ENCODE peak calls at places on chromosomes 7 and 10, in four cellular contexts. H is A549, Z is K562, Q is HepG2. X is an unnamed sample.

GRCh38 chr7:30276203-30276900 is 8.0 kb upstream of the ZNRF2 start:
- DNase-seq in H (peak; percentile 70), Z (no peak), Q (peak; percentile 67), X (peak; percentile 60)

GRCh38 chr10:132266594-132267161 is 41.1 kb downstream of the STK32C start:
- DNase-seq in H (no peak), Z (no peak), Q (no peak), X (no peak)

GRCh38 chr7:44977304-44977858 is 1.4 kb downstream of the MYO1G start:
- DNase-seq in H (no peak), Z (peak; percentile 46), Q (no peak), X (no peak)

GRCh38 chr7:64599341-64599740 is 36.5 kb upstream of the ZNF680 start:
- DNase-seq in H (no peak), Z (no peak), Q (peak; percentile 44), X (no peak)

GRCh38 chr10:67664936-67665335 is 31.1 kb downstream of the CTNNA3 start:
- DNase-seq in H (no peak), Z (no peak), Q (no peak), X (no peak)

GRCh38 chr10:22501412-22501811 is 156.1 kb downstream of the SPAG6 start:
- DNase-seq in H (no peak), Z (no peak), Q (no peak), X (no peak)

GRCh38 chr7:2110586-2111396 is 122.0 kb downstream of the MAD1L1 start:
- DNase-seq in H (no peak), Z (no peak), Q (peak; percentile 93), X (no peak)

GRCh38 chr7:44983742-44984477 is 5.1 kb upstream of the MYO1G start:
- DNase-seq in H (no peak), Z (no peak), Q (no peak), X (no peak)

GRCh38 chr7:90857595-90857994 is 261.5 kb downstream of the CDK14 start:
- DNase-seq in H (no peak), Z (no peak), Q (no peak), X (no peak)

GRCh38 chr7:115676080-115676479 is 354.5 kb downstream of the TFEC start:
- DNase-seq in H (peak; percentile 56), Z (no peak), Q (no peak), X (no peak)

GRCh38 chr10:78437407-78437768 is 403.7 kb downstream of the RPS24 start:
- DNase-seq in H (no peak), Z (no peak), Q (no peak), X (no peak)

GRCh38 chr7:90834771-90835170 is 238.7 kb downstream of the CDK14 start:
- DNase-seq in H (no peak), Z (no peak), Q (no peak), X (no peak)

GRCh38 chr7:154503962-154504550 is 451.9 kb downstream of the DPP6 start:
- DNase-seq in H (peak; percentile 41), Z (peak; percentile 62), Q (peak; percentile 19), X (no peak)

GRCh38 chr10:80596391-80597257 is 58.9 kb downstream of the SH2D4B start:
- DNase-seq in H (peak; percentile 73), Z (peak; percentile 83), Q (peak; percentile 42), X (peak; percentile 52)

GRCh38 chr7:96314402-96315108 is 7.3 kb downstream of the SLC25A13 start:
- DNase-seq in H (no peak), Z (no peak), Q (no peak), X (no peak)

GRCh38 chr7:29304756-29305155 is 110.2 kb downstream of the CHN2 start:
- DNase-seq in H (no peak), Z (no peak), Q (no peak), X (no peak)

GRCh38 chr10:86966008-86966654 is 2.2 kb upstream of the ADIRF start:
- DNase-seq in H (no peak), Z (no peak), Q (no peak), X (peak; percentile 5)

GRCh38 chr7:43405948-43406347 is 177.0 kb upstream of the STK17A start:
- DNase-seq in H (no peak), Z (no peak), Q (no peak), X (no peak)

GRCh38 chr7:55425141-55425752 is 60.1 kb downstream of the LANCL2 start:
- DNase-seq in H (no peak), Z (no peak), Q (no peak), X (no peak)

GRCh38 chr7:92259062-92259461 is 13.3 kb downstream of the ANKIB1 start:
- DNase-seq in H (no peak), Z (no peak), Q (no peak), X (no peak)

DNA sequence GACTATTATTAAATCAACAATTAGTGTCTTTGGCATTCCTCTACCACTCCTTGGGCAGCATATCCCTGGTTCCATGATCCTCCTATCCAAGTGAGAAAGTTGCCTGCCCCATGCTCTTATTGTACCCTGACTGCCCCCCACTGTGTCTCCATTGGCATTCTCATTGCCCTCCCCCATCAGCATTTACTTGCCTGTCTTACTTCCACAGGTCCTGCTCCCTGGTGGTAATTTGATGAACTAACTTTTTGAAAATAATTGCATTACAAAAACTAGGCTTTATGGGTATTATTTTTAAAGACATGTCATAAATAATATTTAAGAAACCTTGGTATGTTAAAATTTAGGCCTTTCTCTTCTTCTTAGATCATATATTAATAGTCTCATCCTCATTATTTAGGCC is 346.4 kb downstream of the PCLO start:
- DNase-seq in H (no peak), Z (no peak), Q (no peak), X (peak; percentile 38)
- TF ChIP-seq MAX in H (no peak), Z (no peak), Q (no peak), X (no peak)

GRCh38 chr10:44851881-44852280 is 59.3 kb upstream of the TMEM72 start:
- DNase-seq in H (no peak), Z (no peak), Q (no peak), X (no peak)
- TF ChIP-seq HMGXB4 in H (no peak), Z (no peak), Q (no peak), X (no peak)

GRCh38 chr7:85186521-85187241 is at the start of gene SEMA3D:
- DNase-seq in H (peak; percentile 75), Z (no peak), Q (peak; percentile 12), X (peak; percentile 87)
- TF ChIP-seq MAX in H (peak; percentile 23), Z (no peak), Q (no peak), X (peak; percentile 55)

GRCh38 chr10:29146311-29146710 is 142.6 kb upstream of the LYZL1 start:
- DNase-seq in H (no peak), Z (no peak), Q (no peak), X (no peak)

GRCh38 chr10:29142516-29143314 is 146.2 kb upstream of the LYZL1 start:
- DNase-seq in H (no peak), Z (peak; percentile 30), Q (no peak), X (peak; percentile 65)

GRCh38 chr10:29141761-29142160 is 147.1 kb upstream of the LYZL1 start:
- DNase-seq in H (peak; percentile 64), Z (no peak), Q (no peak), X (no peak)

GRCh38 chr10:29146736-29147135 is 142.1 kb upstream of the LYZL1 start:
- DNase-seq in H (no peak), Z (no peak), Q (no peak), X (no peak)

DNA sequence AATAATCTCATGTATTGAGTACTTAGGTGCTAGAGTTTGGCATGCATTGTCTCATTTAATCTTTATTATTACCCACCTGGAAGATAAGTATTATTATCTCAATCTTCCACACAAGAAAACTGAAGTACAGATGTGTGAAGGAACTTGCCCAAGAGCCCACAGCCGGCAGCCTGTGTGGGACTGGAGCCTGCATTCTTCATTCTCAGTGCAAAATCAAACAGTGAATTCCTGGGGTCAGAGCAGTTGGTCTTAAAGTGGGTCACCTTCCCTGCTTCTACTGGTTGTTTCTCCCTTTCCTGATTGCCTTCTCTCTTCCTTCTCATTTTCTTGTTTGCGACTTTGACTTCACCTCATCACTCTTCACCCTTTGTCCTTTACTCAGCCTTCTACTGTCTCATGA is 144.7 kb upstream of the LYZL1 start:
- DNase-seq in H (no peak), Z (no peak), Q (no peak), X (no peak)
- TF ChIP-seq HMGXB4 in H (no peak), Z (no peak), Q (no peak), X (no peak)

GRCh38 chr7:105297309-105297708 is 91.4 kb downstream of the SRPK2 start:
- DNase-seq in H (no peak), Z (no peak), Q (no peak), X (no peak)

GRCh38 chr7:105295626-105296352 is 92.9 kb downstream of the SRPK2 start:
- DNase-seq in H (no peak), Z (no peak), Q (no peak), X (no peak)

GRCh38 chr7:105296491-105296890 is 92.2 kb downstream of the SRPK2 start:
- DNase-seq in H (no peak), Z (no peak), Q (no peak), X (no peak)

GRCh38 chr7:105298004-105298403 is 90.7 kb downstream of the SRPK2 start:
- DNase-seq in H (no peak), Z (no peak), Q (no peak), X (no peak)

DNA sequence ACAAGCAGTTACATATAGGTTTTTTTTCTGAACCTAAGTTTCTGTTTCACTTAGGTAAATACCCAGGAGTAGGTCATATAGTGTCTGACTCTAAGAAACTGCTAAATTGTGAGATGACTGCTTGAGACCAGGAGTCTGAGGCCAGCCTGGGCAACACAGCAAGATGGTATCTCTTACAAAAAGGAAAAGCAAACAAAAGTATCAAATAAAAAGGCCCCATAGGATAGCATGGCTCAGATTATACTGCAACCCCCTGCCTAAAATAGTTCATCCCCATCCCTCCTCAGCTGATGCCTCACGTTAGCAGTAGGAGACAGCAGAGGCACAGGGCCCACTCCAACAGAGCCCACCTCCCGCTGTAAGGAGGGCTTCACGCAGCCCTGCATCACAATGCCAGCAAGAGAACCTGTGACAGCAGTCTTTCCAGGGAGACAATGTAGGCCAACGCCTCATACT is 90.3 kb downstream of the SRPK2 start:
- DNase-seq in H (no peak), Z (no peak), Q (no peak), X (peak; percentile 23)
- TF ChIP-seq MAX in H (no peak), Z (no peak), Q (no peak), X (no peak)

DNA sequence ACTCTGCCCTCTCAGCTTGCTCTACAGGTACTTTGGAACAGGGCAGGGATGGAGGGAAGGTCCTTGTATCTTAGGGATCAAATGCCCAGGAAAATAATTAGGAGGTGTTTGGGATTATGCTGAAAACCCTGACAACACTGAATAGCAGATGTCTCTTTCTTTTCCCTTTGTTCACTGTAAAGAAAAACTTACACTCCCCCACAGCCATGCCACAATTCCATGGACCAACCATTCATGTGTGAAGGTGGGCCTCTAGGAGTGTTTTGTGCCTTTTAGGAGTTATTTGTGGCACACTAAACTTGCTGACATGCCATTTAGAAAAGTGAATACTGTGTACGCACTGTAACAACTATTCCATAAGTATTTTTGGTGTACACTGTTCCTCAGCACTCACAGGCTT is 108.1 kb downstream of the SNX10 start:
- DNase-seq in H (no peak), Z (no peak), Q (no peak), X (no peak)
- TF ChIP-seq HMGXB4 in H (no peak), Z (no peak), Q (no peak), X (no peak)

GRCh38 chr10:124612611-124613498 is 131.3 kb downstream of the FAM53B start:
- DNase-seq in H (peak; percentile 14), Z (peak; percentile 69), Q (peak; percentile 49), X (peak; percentile 72)
- TF ChIP-seq MAX in H (no peak), Z (no peak), Q (no peak), X (no peak)

GRCh38 chr7:134121632-134122139 is 5.5 kb upstream of the LRGUK start:
- DNase-seq in H (no peak), Z (no peak), Q (no peak), X (no peak)
- TF ChIP-seq HMGXB4 in H (no peak), Z (no peak), Q (no peak), X (no peak)